ENCODE peak calls at places on chromosome 3, in eight cellular contexts. One of them, this sample, is unnamed.

GRCh38 chr3:40308725-40309438 is 625 bp upstream of the EIF1B start:
- DNase-seq in lower lobe of right lung: no peak
- DNase-seq in stimulated activated CD8-positive, alpha-beta memory T cell treated with anti-CD3 and anti-CD28 coated beads, Interleukin-12 subunit alpha, Interleukin-12 subunit beta, amount 100 ng/mL, for 4 hours: no peak
- DNase-seq in EL: no peak
- DNase-seq in heart right ventricle: peak
- DNase-seq in B cell: no peak
- DNase-seq in GM10248: peak
- DNase-seq in CD4-positive, alpha-beta memory T cell: no peak
- DNase-seq in this sample: no peak

GRCh38 chr3:190010486-190010885 is 110.2 kb downstream of the P3H2 start:
- DNase-seq in stimulated activated CD8-positive, alpha-beta memory T cell treated with anti-CD3 and anti-CD28 coated beads, Interleukin-12 subunit alpha, Interleukin-12 subunit beta, amount 100 ng/mL, for 4 hours: no peak
- DNase-seq in CD4-positive, alpha-beta memory T cell: no peak
- DNase-seq in B cell: no peak
- DNase-seq in lower lobe of right lung: no peak
- DNase-seq in GM10248: no peak
- DNase-seq in EL: no peak
- DNase-seq in heart right ventricle: no peak
- DNase-seq in this sample: no peak

GRCh38 chr3:143832433-143832832 is 15.8 kb downstream of the SLC9A9 start:
- DNase-seq in CD4-positive, alpha-beta memory T cell: no peak
- DNase-seq in EL: no peak
- DNase-seq in B cell: no peak
- DNase-seq in stimulated activated CD8-positive, alpha-beta memory T cell treated with anti-CD3 and anti-CD28 coated beads, Interleukin-12 subunit alpha, Interleukin-12 subunit beta, amount 100 ng/mL, for 4 hours: no peak
- DNase-seq in lower lobe of right lung: no peak
- DNase-seq in heart right ventricle: no peak
- DNase-seq in GM10248: no peak
- DNase-seq in this sample: no peak

GRCh38 chr3:184172681-184173373 is 1.8 kb upstream of the AP2M1 start:
- DNase-seq in EL: peak
- DNase-seq in lower lobe of right lung: no peak
- DNase-seq in stimulated activated CD8-positive, alpha-beta memory T cell treated with anti-CD3 and anti-CD28 coated beads, Interleukin-12 subunit alpha, Interleukin-12 subunit beta, amount 100 ng/mL, for 4 hours: no peak
- DNase-seq in B cell: no peak
- DNase-seq in GM10248: no peak
- DNase-seq in CD4-positive, alpha-beta memory T cell: no peak
- DNase-seq in heart right ventricle: no peak
- DNase-seq in this sample: no peak

GRCh38 chr3:128609294-128609693 is 41.3 kb downstream of the RPN1 start:
- DNase-seq in stimulated activated CD8-positive, alpha-beta memory T cell treated with anti-CD3 and anti-CD28 coated beads, Interleukin-12 subunit alpha, Interleukin-12 subunit beta, amount 100 ng/mL, for 4 hours: no peak
- DNase-seq in EL: no peak
- DNase-seq in lower lobe of right lung: no peak
- DNase-seq in GM10248: no peak
- DNase-seq in CD4-positive, alpha-beta memory T cell: no peak
- DNase-seq in B cell: no peak
- DNase-seq in heart right ventricle: no peak
- DNase-seq in this sample: no peak

GRCh38 chr3:139522421-139522820 is 17.1 kb downstream of the RBP1 start:
- DNase-seq in heart right ventricle: no peak
- DNase-seq in lower lobe of right lung: no peak
- DNase-seq in GM10248: no peak
- DNase-seq in B cell: no peak
- DNase-seq in EL: no peak
- DNase-seq in CD4-positive, alpha-beta memory T cell: no peak
- DNase-seq in stimulated activated CD8-positive, alpha-beta memory T cell treated with anti-CD3 and anti-CD28 coated beads, Interleukin-12 subunit alpha, Interleukin-12 subunit beta, amount 100 ng/mL, for 4 hours: no peak
- DNase-seq in this sample: no peak

GRCh38 chr3:120284702-120285507 is at the start of gene GPR156:
- DNase-seq in EL: peak
- DNase-seq in B cell: no peak
- DNase-seq in lower lobe of right lung: no peak
- DNase-seq in CD4-positive, alpha-beta memory T cell: no peak
- DNase-seq in stimulated activated CD8-positive, alpha-beta memory T cell treated with anti-CD3 and anti-CD28 coated beads, Interleukin-12 subunit alpha, Interleukin-12 subunit beta, amount 100 ng/mL, for 4 hours: no peak
- DNase-seq in heart right ventricle: no peak
- DNase-seq in GM10248: peak
- DNase-seq in this sample: no peak

GRCh38 chr3:115853083-115853482 is 229.8 kb downstream of the GAP43 start:
- DNase-seq in lower lobe of right lung: no peak
- DNase-seq in B cell: no peak
- DNase-seq in stimulated activated CD8-positive, alpha-beta memory T cell treated with anti-CD3 and anti-CD28 coated beads, Interleukin-12 subunit alpha, Interleukin-12 subunit beta, amount 100 ng/mL, for 4 hours: no peak
- DNase-seq in GM10248: no peak
- DNase-seq in heart right ventricle: no peak
- DNase-seq in CD4-positive, alpha-beta memory T cell: no peak
- DNase-seq in EL: no peak
- DNase-seq in this sample: no peak

GRCh38 chr3:172751188-172751571 is 654 bp downstream of the ECT2 start:
- DNase-seq in CD4-positive, alpha-beta memory T cell: no peak
- DNase-seq in stimulated activated CD8-positive, alpha-beta memory T cell treated with anti-CD3 and anti-CD28 coated beads, Interleukin-12 subunit alpha, Interleukin-12 subunit beta, amount 100 ng/mL, for 4 hours: no peak
- DNase-seq in B cell: no peak
- DNase-seq in lower lobe of right lung: no peak
- DNase-seq in EL: peak
- DNase-seq in heart right ventricle: no peak
- DNase-seq in GM10248: peak
- DNase-seq in this sample: no peak

GRCh38 chr3:123610331-123610730 is 25.5 kb upstream of the HACD2 start:
- DNase-seq in GM10248: no peak
- DNase-seq in CD4-positive, alpha-beta memory T cell: no peak
- DNase-seq in stimulated activated CD8-positive, alpha-beta memory T cell treated with anti-CD3 and anti-CD28 coated beads, Interleukin-12 subunit alpha, Interleukin-12 subunit beta, amount 100 ng/mL, for 4 hours: no peak
- DNase-seq in EL: no peak
- DNase-seq in lower lobe of right lung: no peak
- DNase-seq in heart right ventricle: no peak
- DNase-seq in B cell: peak
- DNase-seq in this sample: no peak

GRCh38 chr3:127738192-127738840 is 65.6 kb downstream of the ABTB1 start:
- DNase-seq in GM10248: no peak
- DNase-seq in heart right ventricle: peak
- DNase-seq in B cell: no peak
- DNase-seq in EL: peak
- DNase-seq in lower lobe of right lung: no peak
- DNase-seq in stimulated activated CD8-positive, alpha-beta memory T cell treated with anti-CD3 and anti-CD28 coated beads, Interleukin-12 subunit alpha, Interleukin-12 subunit beta, amount 100 ng/mL, for 4 hours: no peak
- DNase-seq in CD4-positive, alpha-beta memory T cell: no peak
- DNase-seq in this sample: no peak

This sample was measured in activated T-cell treated with anti-CD3 and anti-CD28 coated beads for 24 hours.